ENCODE peak calls at places on chromosomes 16 and 17, in seven cellular contexts. Q, L, I, X, U, H and F are unnamed samples.

GRCh38 chr17:10177921-10178788 is 20.3 kb downstream of the GAS7 start:
- DNase-seq in Q (peak), L (no peak), I (no peak), X (no peak), U (no peak), H (no peak), F (no peak)

GRCh38 chr16:56631832-56632159 is 663 bp upstream of the MT1M start:
- DNase-seq in Q (no peak), L (no peak), I (no peak), X (no peak), U (no peak), H (no peak), F (no peak)

GRCh38 chr16:4419402-4419801 is 3.0 kb upstream of the CORO7 start:
- DNase-seq in Q (no peak), L (no peak), I (no peak), X (no peak), U (no peak), H (peak), F (no peak)

GRCh38 chr17:80539022-80539421 is 5.6 kb upstream of the RPTOR start:
- DNase-seq in Q (no peak), L (no peak), I (no peak), X (peak), U (no peak), H (no peak), F (no peak)

GRCh38 chr17:5522476-5522875 is 36.1 kb downstream of the MIS12 start:
- DNase-seq in Q (no peak), L (no peak), I (no peak), X (no peak), U (no peak), H (no peak), F (no peak)

GRCh38 chr17:77287432-77288068 is 146.8 kb downstream of the SEC14L1 start:
- DNase-seq in Q (peak), L (no peak), I (no peak), X (no peak), U (no peak), H (peak), F (no peak)

GRCh38 chr17:41610965-41611640 is 1.5 kb downstream of the KRT16 start:
- DNase-seq in Q (no peak), L (no peak), I (no peak), X (no peak), U (no peak), H (peak), F (no peak)

GRCh38 chr17:82489851-82490511 is 29.6 kb upstream of the FOXK2 start:
- DNase-seq in Q (no peak), L (no peak), I (no peak), X (no peak), U (no peak), H (no peak), F (no peak)

GRCh38 chr16:48576927-48577326 is 33.1 kb downstream of the N4BP1 start:
- DNase-seq in Q (no peak), L (no peak), I (no peak), X (no peak), U (no peak), H (no peak), F (no peak)

GRCh38 chr17:71709974-71710373 is 410.8 kb upstream of the SOX9 start:
- DNase-seq in Q (no peak), L (no peak), I (no peak), X (no peak), U (no peak), H (no peak), F (no peak)

GRCh38 chr16:48087639-48088038 is 68.2 kb downstream of the ABCC12 start:
- DNase-seq in Q (no peak), L (no peak), I (no peak), X (no peak), U (no peak), H (no peak), F (no peak)

GRCh38 chr16:86931410-86931941 is 353.1 kb downstream of the FOXL1 start:
- DNase-seq in Q (no peak), L (no peak), I (no peak), X (no peak), U (no peak), H (no peak), F (no peak)

GRCh38 chr17:50931003-50931878 is 65.1 kb upstream of the TOB1 start:
- DNase-seq in Q (peak), L (no peak), I (no peak), X (peak), U (peak), H (peak), F (no peak)

GRCh38 chr16:13176711-13177110 is 275.3 kb downstream of the SHISA9 start:
- DNase-seq in Q (no peak), L (no peak), I (no peak), X (no peak), U (no peak), H (no peak), F (no peak)

GRCh38 chr17:74245145-74245817 is 28.8 kb upstream of the DNAI2 start:
- DNase-seq in Q (peak), L (no peak), I (no peak), X (peak), U (no peak), H (peak), F (no peak)

GRCh38 chr16:55913717-55914116 is 38.5 kb upstream of the CES5A start:
- DNase-seq in Q (no peak), L (no peak), I (no peak), X (peak), U (no peak), H (no peak), F (no peak)

GRCh38 chr17:75691371-75692290 is 24.5 kb downstream of the SAP30BP start:
- DNase-seq in Q (no peak), L (no peak), I (no peak), X (peak), U (no peak), H (peak), F (no peak)

GRCh38 chr17:28500712-28501379 is 5.3 kb upstream of the FOXN1 start:
- DNase-seq in Q (no peak), L (no peak), I (no peak), X (no peak), U (no peak), H (no peak), F (no peak)

GRCh38 chr16:70665113-70665694 is 18.8 kb downstream of the IL34 start:
- DNase-seq in Q (no peak), L (no peak), I (no peak), X (no peak), U (no peak), H (no peak), F (no peak)

GRCh38 chr16:65622161-65622560 is 500.3 kb upstream of the CDH11 start:
- DNase-seq in Q (no peak), L (no peak), I (no peak), X (no peak), U (no peak), H (no peak), F (no peak)

GRCh38 chr16:4339909-4340308 is 11.2 kb downstream of the PAM16 start:
- DNase-seq in Q (no peak), L (no peak), I (no peak), X (no peak), U (no peak), H (peak), F (no peak)

GRCh38 chr17:65696739-65697394 is 135.4 kb upstream of the AXIN2 start:
- DNase-seq in Q (no peak), L (no peak), I (no peak), X (no peak), U (no peak), H (no peak), F (no peak)

GRCh38 chr17:80970044-80970761 is 21.4 kb upstream of the CHMP6 start:
- DNase-seq in Q (peak), L (no peak), I (no peak), X (no peak), U (no peak), H (no peak), F (no peak)

GRCh38 chr16:3144331-3144881 is 9.6 kb downstream of the ZNF213 start:
- DNase-seq in Q (no peak), L (no peak), I (no peak), X (no peak), U (no peak), H (no peak), F (no peak)